ENCODE peak calls at places on chromosomes 3 and 15, in four cellular contexts. P is lower lobe of right lung, J is hepatocyte, A is A549. I is an unnamed sample.

GRCh38 chr3:73625124-73625665 is 454 bp upstream of the PDZRN3 start:
- DNase-seq in P (no peak), J (peak; percentile 67), A (no peak), I (no peak)

GRCh38 chr3:29335438-29335837 is 54.6 kb downstream of the RBMS3 start:
- DNase-seq in P (peak; percentile 75), J (peak; percentile 92), A (peak; percentile 89), I (peak; percentile 72)

GRCh38 chr3:60742606-60743145 is 508.6 kb downstream of the FHIT start:
- DNase-seq in P (no peak), J (peak; percentile 42), A (peak; percentile 9), I (no peak)

GRCh38 chr3:197711973-197712707 is 24.6 kb downstream of the RUBCN start:
- DNase-seq in P (peak; percentile 87), J (peak; percentile 91), A (peak; percentile 94), I (no peak)

GRCh38 chr3:101050061-101050460 is 56.8 kb upstream of the ABI3BP start:
- DNase-seq in P (no peak), J (no peak), A (no peak), I (no peak)

GRCh38 chr3:95356764-95357501 is 1294.1 kb downstream of the NSUN3 start:
- DNase-seq in P (no peak), J (no peak), A (no peak), I (no peak)

GRCh38 chr3:64105816-64106215 is 82.5 kb upstream of the PSMD6 start:
- DNase-seq in P (no peak), J (no peak), A (no peak), I (no peak)

GRCh38 chr3:111541911-111542483 is at the start of gene CD96:
- DNase-seq in P (no peak), J (no peak), A (no peak), I (no peak)

GRCh38 chr3:63042866-63043265 is 167.7 kb upstream of the CADPS start:
- DNase-seq in P (no peak), J (no peak), A (no peak), I (no peak)

GRCh38 chr3:8658326-8659212 is 14.0 kb upstream of the SSUH2 start:
- DNase-seq in P (peak; percentile 88), J (peak; percentile 91), A (peak; percentile 81), I (no peak)

GRCh38 chr3:104952587-104952986 is 414.1 kb upstream of the ALCAM start:
- DNase-seq in P (peak; percentile 55), J (no peak), A (peak; percentile 78), I (peak; percentile 26)

GRCh38 chr15:63759752-63760151 is 74.0 kb downstream of the HERC1 start:
- DNase-seq in P (no peak), J (no peak), A (no peak), I (peak; percentile 46)

GRCh38 chr15:55108858-55109518 is 87.8 kb downstream of the RSL24D1 start:
- DNase-seq in P (peak; percentile 73), J (peak; percentile 69), A (peak; percentile 72), I (peak; percentile 34)

DNA sequence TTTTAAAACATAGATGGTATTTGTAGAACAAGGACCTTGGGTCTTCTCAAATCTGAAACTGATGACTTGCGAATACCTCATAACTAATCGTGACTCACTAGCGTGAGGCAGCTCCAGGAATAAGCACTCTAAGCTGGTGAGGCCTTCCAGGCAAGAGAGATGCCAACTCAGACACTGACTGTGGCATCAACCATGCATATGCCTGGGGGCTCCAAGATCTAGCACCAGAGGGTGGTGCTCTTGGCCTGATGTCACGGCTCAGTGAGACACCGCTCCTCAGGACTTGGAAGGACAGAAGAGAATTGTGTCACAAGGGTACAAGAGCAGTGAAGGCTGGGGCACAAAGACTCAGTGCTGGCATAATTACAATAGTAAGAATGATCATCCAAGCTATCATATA is 125.0 kb upstream of the TRIM42 start:
- DNase-seq in P (no peak), J (no peak), A (no peak), I (no peak)
- TF ChIP-seq CTCF in P (no peak), J (no peak), A (no peak), I (peak; percentile 8)

GRCh38 chr15:89997079-89997478 is 4.0 kb upstream of the ZNF710 start:
- DNase-seq in P (no peak), J (no peak), A (no peak), I (no peak)

GRCh38 chr15:89993344-89993743 is 7.8 kb upstream of the ZNF710 start:
- DNase-seq in P (no peak), J (no peak), A (no peak), I (no peak)

DNA sequence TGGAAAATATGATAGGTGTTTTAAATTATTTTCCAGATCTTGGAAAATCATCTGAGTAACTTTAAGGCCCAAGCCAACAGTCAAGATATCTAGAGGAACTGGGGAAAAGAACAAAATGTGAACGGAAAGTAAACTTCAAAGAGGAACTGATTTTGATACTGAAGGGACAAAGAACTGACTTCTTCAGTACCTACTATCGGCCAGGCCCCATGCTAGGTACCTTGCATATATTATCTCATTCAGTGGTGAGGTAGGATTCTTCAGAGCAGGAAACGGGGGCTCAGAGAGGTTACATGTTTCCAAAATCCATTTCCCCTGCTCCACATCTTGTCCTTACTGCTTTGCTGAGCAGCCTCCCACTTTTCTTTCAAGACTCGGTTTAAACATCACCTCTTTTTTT is 9.8 kb upstream of the ZNF710 start:
- DNase-seq in P (no peak), J (no peak), A (no peak), I (no peak)
- H3K4me3 ChIP-seq in P (no peak overlapping the region), J (no peak overlapping the region), A (no peak overlapping the region), I (no peak overlapping the region)

DNA sequence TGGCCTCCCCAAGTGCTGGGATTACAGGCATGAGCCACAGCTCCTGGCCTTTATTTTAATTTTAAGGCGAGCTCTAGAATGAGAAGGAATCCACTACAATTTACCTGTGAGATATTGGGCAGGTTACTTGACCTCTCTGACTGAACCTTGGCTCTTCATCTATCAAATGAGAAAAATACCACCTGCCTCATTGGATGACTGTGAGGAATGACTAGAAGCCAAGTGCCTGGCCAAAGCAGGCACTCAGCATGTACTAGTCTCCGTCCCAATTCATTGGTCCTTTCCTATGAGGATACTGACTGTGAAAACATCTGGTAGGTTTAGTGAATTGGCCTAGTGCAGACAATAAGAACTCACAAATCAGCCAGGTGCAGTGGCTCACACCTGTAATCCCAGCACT is 38.5 kb upstream of the OSBPL11 start:
- DNase-seq in P (no peak), J (no peak), A (no peak), I (no peak)
- TF ChIP-seq CTCF in P (no peak), J (no peak), A (no peak), I (no peak)

GRCh38 chr15:41774062-41774872 is at the start of gene MAPKBP1:
- DNase-seq in P (peak; percentile 99), J (peak; percentile 99), A (peak; percentile 95), I (peak; percentile 92)

GRCh38 chr15:41774873-41775417 is 661 bp downstream of the MAPKBP1 start:
- DNase-seq in P (no peak), J (peak; percentile 11), A (no peak), I (no peak)

GRCh38 chr15:41772720-41773331 is 1.5 kb upstream of the MAPKBP1 start:
- DNase-seq in P (no peak), J (peak; percentile 78), A (peak; percentile 71), I (peak; percentile 28)

GRCh38 chr15:41773729-41774061 is 589 bp upstream of the MAPKBP1 start:
- DNase-seq in P (no peak), J (no peak), A (no peak), I (no peak)

DNA sequence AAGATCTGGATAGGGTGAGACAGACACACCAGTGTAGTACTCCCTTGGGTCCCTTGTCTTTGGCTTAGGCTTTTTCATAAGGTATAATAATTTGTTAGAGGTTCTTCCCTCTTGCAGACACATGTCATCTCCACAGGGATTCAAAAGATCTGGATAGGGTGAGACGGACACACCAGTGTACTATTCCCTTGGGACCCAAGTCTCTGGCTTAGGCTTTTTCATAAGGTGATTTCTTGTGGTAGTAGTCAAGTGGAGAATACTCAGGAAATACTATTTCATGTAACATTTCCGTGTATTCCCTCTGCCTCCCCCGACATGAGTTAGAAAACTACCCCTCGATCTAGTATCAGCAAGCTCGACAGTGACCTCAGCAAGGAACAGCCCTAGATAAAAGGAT is 954 bp upstream of the MAPKBP1 start:
- DNase-seq in P (no peak), J (no peak), A (no peak), I (no peak)
- H3K4me3 ChIP-seq in P (peak overlapping the region; percentile 85), J (no peak overlapping the region), A (no peak overlapping the region), I (no peak overlapping the region)

GRCh38 chr15:48363474-48363873 is 32.2 kb downstream of the DUT start:
- DNase-seq in P (no peak), J (no peak), A (no peak), I (no peak)

GRCh38 chr15:48366574-48367312 is 35.5 kb downstream of the DUT start:
- DNase-seq in P (no peak), J (no peak), A (no peak), I (no peak)

GRCh38 chr15:48370460-48370859 is 39.2 kb downstream of the DUT start:
- DNase-seq in P (no peak), J (no peak), A (no peak), I (no peak)

GRCh38 chr15:48365575-48365974 is 34.3 kb downstream of the DUT start:
- DNase-seq in P (no peak), J (no peak), A (no peak), I (no peak)

GRCh38 chr15:48367483-48367882 is 36.3 kb downstream of the DUT start:
- DNase-seq in P (no peak), J (no peak), A (no peak), I (no peak)
- TF ChIP-seq CTCF in P (no peak), J (no peak), A (no peak), I (no peak)

DNA sequence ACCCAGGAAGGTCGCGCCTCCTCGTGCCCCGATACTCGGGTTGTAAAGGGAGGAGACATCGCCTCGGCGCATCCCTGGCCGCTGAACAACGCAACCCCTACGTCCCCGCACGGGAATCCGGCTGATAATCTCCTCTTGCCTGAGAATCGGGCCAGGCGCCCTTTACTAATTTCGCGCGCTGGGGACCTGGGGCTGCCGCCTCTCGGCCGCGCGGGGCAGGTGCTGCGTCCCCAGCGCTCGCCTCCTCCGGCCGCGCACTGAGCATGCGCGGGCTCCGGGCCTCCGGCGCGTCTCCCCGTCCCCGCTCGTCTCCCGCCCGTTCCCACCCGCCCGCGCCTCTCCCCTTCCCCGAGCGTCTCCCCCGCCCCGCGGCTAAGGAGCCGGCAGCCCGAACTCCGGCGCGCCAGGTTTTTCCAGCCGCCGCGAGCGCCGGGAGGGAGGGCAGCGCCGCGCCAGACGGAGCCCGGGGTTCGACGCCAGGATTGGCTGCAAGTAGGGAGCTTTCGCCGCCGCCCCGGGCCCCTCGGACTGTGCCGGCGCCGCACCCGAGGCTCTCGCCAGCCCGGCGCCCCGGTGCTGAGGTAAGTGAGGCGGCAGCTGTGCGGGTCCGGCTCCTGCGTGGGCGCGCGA is at the start of gene CNTN4:
- DNase-seq in P (peak; percentile 82), J (peak; percentile 96), A (peak; percentile 23), I (peak; percentile 23)
- H3K4me3 ChIP-seq in P (peak within 1 kb of the TSS; percentile 58), J (peak within 1 kb of the TSS; percentile 77), A (peak within 1 kb of the TSS; percentile 42), I (peak within 1 kb of the TSS; percentile 52)

I was measured in LNCaP clone FGC.